ENCODE peak calls at places on chromosomes 11 and 22, in five cellular contexts. One of them, this sample, is unnamed.

GRCh38 chr11:67572747-67573419 is 10.7 kb upstream of the GSTP1 start:
- DNase-seq in HCT116: peak
- DNase-seq in GM23338: peak
- DNase-seq in SK-N-SH: peak
- DNase-seq in GM12878: no peak
- DNase-seq in this sample: peak

GRCh38 chr11:10323793-10324170 is 18.9 kb downstream of the ADM start:
- DNase-seq in HCT116: no peak
- DNase-seq in GM23338: no peak
- DNase-seq in SK-N-SH: no peak
- DNase-seq in GM12878: no peak
- DNase-seq in this sample: no peak

GRCh38 chr11:11178671-11179070 is 174.4 kb downstream of the CSNK2A3 start:
- DNase-seq in HCT116: no peak
- DNase-seq in GM23338: no peak
- DNase-seq in SK-N-SH: no peak
- DNase-seq in GM12878: no peak
- DNase-seq in this sample: no peak

GRCh38 chr11:121365304-121365703 is 72.7 kb downstream of the SC5D start:
- DNase-seq in HCT116: no peak
- DNase-seq in GM23338: no peak
- DNase-seq in SK-N-SH: no peak
- DNase-seq in GM12878: no peak
- DNase-seq in this sample: no peak

GRCh38 chr11:69212121-69213110 is 56.7 kb downstream of the SMIM38 start:
- DNase-seq in HCT116: no peak
- DNase-seq in GM23338: peak
- DNase-seq in SK-N-SH: peak
- DNase-seq in GM12878: no peak
- DNase-seq in this sample: no peak

GRCh38 chr11:62922189-62922589 is 1.0 kb upstream of the CHRM1 start:
- DNase-seq in HCT116: no peak
- DNase-seq in GM23338: no peak
- DNase-seq in SK-N-SH: no peak
- DNase-seq in GM12878: no peak
- DNase-seq in this sample: no peak

GRCh38 chr11:69916806-69917387 is 97.7 kb upstream of the FGF3 start:
- DNase-seq in HCT116: no peak
- DNase-seq in GM23338: no peak
- DNase-seq in SK-N-SH: no peak
- DNase-seq in GM12878: no peak
- DNase-seq in this sample: no peak

GRCh38 chr11:3046190-3046589 is 11.0 kb downstream of the CARS1 start:
- DNase-seq in HCT116: no peak
- DNase-seq in GM23338: peak
- DNase-seq in SK-N-SH: peak
- DNase-seq in GM12878: no peak
- DNase-seq in this sample: no peak

GRCh38 chr11:78796956-78797355 is 222.3 kb upstream of the NARS2 start:
- DNase-seq in HCT116: no peak
- DNase-seq in GM23338: no peak
- DNase-seq in SK-N-SH: no peak
- DNase-seq in GM12878: no peak
- DNase-seq in this sample: no peak

GRCh38 chr11:75505966-75506692 is 19.6 kb downstream of the GDPD5 start:
- DNase-seq in HCT116: no peak
- DNase-seq in GM23338: no peak
- DNase-seq in SK-N-SH: peak
- DNase-seq in GM12878: no peak
- DNase-seq in this sample: no peak

GRCh38 chr11:129930743-129931142 is 35.4 kb upstream of the NFRKB start:
- DNase-seq in HCT116: no peak
- DNase-seq in GM23338: no peak
- DNase-seq in SK-N-SH: no peak
- DNase-seq in GM12878: no peak
- DNase-seq in this sample: peak

GRCh38 chr22:17943533-17944204 is 80.7 kb downstream of the MICAL3 start:
- DNase-seq in HCT116: no peak
- DNase-seq in GM23338: no peak
- DNase-seq in SK-N-SH: no peak
- DNase-seq in GM12878: no peak
- DNase-seq in this sample: no peak

GRCh38 chr11:69295995-69296889 is 2.3 kb downstream of the MYEOV start:
- DNase-seq in HCT116: no peak
- DNase-seq in GM23338: no peak
- DNase-seq in SK-N-SH: no peak
- DNase-seq in GM12878: no peak
- DNase-seq in this sample: peak

GRCh38 chr22:37260939-37261338 is 16.9 kb upstream of the RAC2 start:
- DNase-seq in HCT116: peak
- DNase-seq in GM23338: peak
- DNase-seq in SK-N-SH: peak
- DNase-seq in GM12878: no peak
- DNase-seq in this sample: peak

GRCh38 chr11:58928082-58928574 is 11.2 kb upstream of the GLYATL1 start:
- DNase-seq in HCT116: no peak
- DNase-seq in GM23338: peak
- DNase-seq in SK-N-SH: no peak
- DNase-seq in GM12878: no peak
- DNase-seq in this sample: no peak

GRCh38 chr11:112345166-112345565 is 84.5 kb upstream of the PLET1 start:
- DNase-seq in HCT116: no peak
- DNase-seq in GM23338: no peak
- DNase-seq in SK-N-SH: no peak
- DNase-seq in GM12878: no peak
- DNase-seq in this sample: no peak

GRCh38 chr22:29697853-29698598 is 21.8 kb upstream of the CABP7 start:
- DNase-seq in HCT116: no peak
- DNase-seq in GM23338: no peak
- DNase-seq in SK-N-SH: peak
- DNase-seq in GM12878: no peak
- DNase-seq in this sample: no peak

GRCh38 chr11:68691402-68691784 is 7.0 kb downstream of the GAL start:
- DNase-seq in HCT116: no peak
- DNase-seq in GM23338: no peak
- DNase-seq in SK-N-SH: no peak
- DNase-seq in GM12878: no peak
- DNase-seq in this sample: no peak

GRCh38 chr11:33802414-33802950 is 28.2 kb upstream of the FBXO3 start:
- DNase-seq in HCT116: peak
- DNase-seq in GM23338: peak
- DNase-seq in SK-N-SH: peak
- DNase-seq in GM12878: no peak
- DNase-seq in this sample: peak

GRCh38 chr11:62138630-62139425 is 15.0 kb downstream of the INCENP start:
- DNase-seq in HCT116: no peak
- DNase-seq in GM23338: no peak
- DNase-seq in SK-N-SH: peak
- DNase-seq in GM12878: no peak
- DNase-seq in this sample: no peak

GRCh38 chr11:27456140-27456801 is 16.3 kb downstream of the LGR4 start:
- DNase-seq in HCT116: no peak
- DNase-seq in GM23338: no peak
- DNase-seq in SK-N-SH: no peak
- DNase-seq in GM12878: no peak
- DNase-seq in this sample: no peak

GRCh38 chr11:92939305-92939704 is 30.1 kb upstream of the MTNR1B start:
- DNase-seq in HCT116: no peak
- DNase-seq in GM23338: no peak
- DNase-seq in SK-N-SH: no peak
- DNase-seq in GM12878: no peak
- DNase-seq in this sample: no peak

GRCh38 chr11:57473208-57473930 is 13.0 kb downstream of the RTN4RL2 start:
- DNase-seq in HCT116: no peak
- DNase-seq in GM23338: no peak
- DNase-seq in SK-N-SH: peak
- DNase-seq in GM12878: no peak
- DNase-seq in this sample: no peak

GRCh38 chr22:43530864-43531201 is 119.0 kb downstream of the MPPED1 start:
- DNase-seq in HCT116: no peak
- DNase-seq in GM23338: peak
- DNase-seq in SK-N-SH: no peak
- DNase-seq in GM12878: no peak
- DNase-seq in this sample: no peak

GRCh38 chr11:13465909-13466371 is 2.9 kb upstream of the BTBD10 start:
- DNase-seq in HCT116: peak
- DNase-seq in GM23338: peak
- DNase-seq in SK-N-SH: peak
- DNase-seq in GM12878: no peak
- DNase-seq in this sample: no peak

GRCh38 chr22:19643448-19644313 is 70.6 kb upstream of the SEPTIN5 start:
- DNase-seq in HCT116: no peak
- DNase-seq in GM23338: no peak
- DNase-seq in SK-N-SH: no peak
- DNase-seq in GM12878: no peak
- DNase-seq in this sample: peak
- TF ChIP-seq POLR2AphosphoS5 in HCT116: no peak
- TF ChIP-seq POLR2AphosphoS5 in GM23338: no peak
- TF ChIP-seq POLR2AphosphoS5 in SK-N-SH: no peak
- TF ChIP-seq POLR2AphosphoS5 in GM12878: no peak
- TF ChIP-seq POLR2AphosphoS5 in this sample: peak

GRCh38 chr22:50483106-50483505 is 1.8 kb downstream of the ADM2 start:
- DNase-seq in HCT116: no peak
- DNase-seq in GM23338: no peak
- DNase-seq in SK-N-SH: no peak
- DNase-seq in GM12878: no peak
- DNase-seq in this sample: no peak
- TF ChIP-seq REST in HCT116: no peak
- TF ChIP-seq REST in GM23338: no peak
- TF ChIP-seq REST in SK-N-SH: no peak
- TF ChIP-seq REST in GM12878: no peak
- TF ChIP-seq REST in this sample: no peak

GRCh38 chr11:35389897-35390462 is 29.4 kb downstream of the SLC1A2 start:
- DNase-seq in HCT116: no peak
- DNase-seq in GM23338: no peak
- DNase-seq in SK-N-SH: no peak
- DNase-seq in GM12878: peak
- DNase-seq in this sample: no peak
- TF ChIP-seq POLR2AphosphoS5 in HCT116: no peak
- TF ChIP-seq POLR2AphosphoS5 in GM23338: no peak
- TF ChIP-seq POLR2AphosphoS5 in SK-N-SH: no peak
- TF ChIP-seq POLR2AphosphoS5 in GM12878: no peak
- TF ChIP-seq POLR2AphosphoS5 in this sample: no peak

GRCh38 chr11:74233683-74234082 is 62.6 kb downstream of the PPME1 start:
- DNase-seq in HCT116: no peak
- DNase-seq in GM23338: no peak
- DNase-seq in SK-N-SH: no peak
- DNase-seq in GM12878: no peak
- DNase-seq in this sample: no peak
- TF ChIP-seq REST in HCT116: no peak
- TF ChIP-seq REST in GM23338: no peak
- TF ChIP-seq REST in SK-N-SH: no peak
- TF ChIP-seq REST in GM12878: no peak
- TF ChIP-seq REST in this sample: no peak

DNA sequence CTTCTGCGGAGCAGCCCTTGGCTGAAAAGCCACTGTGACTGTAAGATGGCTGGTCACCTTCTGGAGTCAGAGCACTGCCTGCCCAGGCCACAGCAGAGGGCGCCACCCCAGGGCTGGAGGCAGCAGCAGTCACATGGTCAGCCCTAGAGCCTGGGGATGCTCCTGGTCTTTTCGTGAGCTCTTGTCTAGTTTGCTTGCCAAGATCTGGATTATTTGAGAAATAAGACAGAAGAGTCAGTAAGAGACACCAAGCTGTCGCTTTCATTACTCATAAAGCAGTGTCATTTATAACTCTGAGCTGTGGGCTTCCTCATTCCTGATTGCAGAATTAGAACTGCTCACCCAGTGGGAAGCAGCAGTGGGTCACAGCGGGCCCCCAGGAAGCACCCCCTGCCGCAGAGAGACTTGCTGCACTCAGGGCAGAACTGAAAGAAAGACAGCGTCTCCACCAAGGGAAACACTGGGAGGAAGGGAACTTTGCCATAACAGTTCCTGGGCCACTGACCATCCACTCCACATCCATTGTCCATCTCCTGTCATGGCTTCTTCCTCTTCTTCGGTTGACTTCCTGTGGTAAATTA is 56.7 kb downstream of the PPP6R2 start:
- DNase-seq in HCT116: peak
- DNase-seq in GM23338: peak
- DNase-seq in SK-N-SH: peak
- DNase-seq in GM12878: no peak
- DNase-seq in this sample: peak
- TF ChIP-seq POLR2AphosphoS5 in HCT116: no peak
- TF ChIP-seq POLR2AphosphoS5 in GM23338: no peak
- TF ChIP-seq POLR2AphosphoS5 in SK-N-SH: no peak
- TF ChIP-seq POLR2AphosphoS5 in GM12878: no peak
- TF ChIP-seq POLR2AphosphoS5 in this sample: peak

GRCh38 chr22:36258750-36259619 is 6.1 kb downstream of the APOL1 start:
- DNase-seq in HCT116: no peak
- DNase-seq in GM23338: peak
- DNase-seq in SK-N-SH: no peak
- DNase-seq in GM12878: no peak
- DNase-seq in this sample: peak
- TF ChIP-seq REST in HCT116: no peak
- TF ChIP-seq REST in GM23338: no peak
- TF ChIP-seq REST in SK-N-SH: no peak
- TF ChIP-seq REST in GM12878: no peak
- TF ChIP-seq REST in this sample: no peak

GRCh38 chr22:28075260-28075981 is 156.4 kb upstream of the PITPNB start:
- DNase-seq in HCT116: no peak
- DNase-seq in GM23338: no peak
- DNase-seq in SK-N-SH: no peak
- DNase-seq in GM12878: no peak
- DNase-seq in this sample: no peak
- TF ChIP-seq POLR2AphosphoS5 in HCT116: no peak
- TF ChIP-seq POLR2AphosphoS5 in GM23338: no peak
- TF ChIP-seq POLR2AphosphoS5 in SK-N-SH: no peak
- TF ChIP-seq POLR2AphosphoS5 in GM12878: no peak
- TF ChIP-seq POLR2AphosphoS5 in this sample: no peak

GRCh38 chr11:71135112-71135511 is 117.3 kb downstream of the SHANK2 start:
- DNase-seq in HCT116: no peak
- DNase-seq in GM23338: no peak
- DNase-seq in SK-N-SH: no peak
- DNase-seq in GM12878: no peak
- DNase-seq in this sample: no peak

GRCh38 chr11:71136095-71136845 is 116.1 kb downstream of the SHANK2 start:
- DNase-seq in HCT116: no peak
- DNase-seq in GM23338: no peak
- DNase-seq in SK-N-SH: no peak
- DNase-seq in GM12878: no peak
- DNase-seq in this sample: no peak

GRCh38 chr11:71138737-71139425 is 113.5 kb downstream of the SHANK2 start:
- DNase-seq in HCT116: no peak
- DNase-seq in GM23338: no peak
- DNase-seq in SK-N-SH: no peak
- DNase-seq in GM12878: no peak
- DNase-seq in this sample: no peak

GRCh38 chr11:71139516-71140205 is 112.7 kb downstream of the SHANK2 start:
- DNase-seq in HCT116: no peak
- DNase-seq in GM23338: no peak
- DNase-seq in SK-N-SH: no peak
- DNase-seq in GM12878: no peak
- DNase-seq in this sample: no peak

GRCh38 chr11:71137376-71137775 is 115.0 kb downstream of the SHANK2 start:
- DNase-seq in HCT116: no peak
- DNase-seq in GM23338: no peak
- DNase-seq in SK-N-SH: no peak
- DNase-seq in GM12878: no peak
- DNase-seq in this sample: no peak
- TF ChIP-seq REST in HCT116: no peak
- TF ChIP-seq REST in GM23338: no peak
- TF ChIP-seq REST in SK-N-SH: no peak
- TF ChIP-seq REST in GM12878: no peak
- TF ChIP-seq REST in this sample: no peak

This sample was measured in HL-60.